ENCODE peak calls at places on chromosomes 1 and 21, in seven cellular contexts. W, R, I, J, S, L and G are unnamed samples.
A peak's percentile ranks its signal among the peaks of the same experiment; 100 is the strongest.

GRCh38 chr1:242467556-242468145 is 56.8 kb downstream of the PLD5 start:
- DNase-seq in W (no peak), R (peak; percentile 17), I (peak; percentile 26), J (peak; percentile 32), S (peak; percentile 43), L (peak; percentile 59), G (peak; percentile 17)

GRCh38 chr21:33268736-33269441 is 2.7 kb downstream of the IL10RB start:
- DNase-seq in W (peak; percentile 94), R (no peak), I (no peak), J (no peak), S (no peak), L (no peak), G (no peak)

GRCh38 chr1:190373705-190374336 is 103.8 kb downstream of the BRINP3 start:
- DNase-seq in W (no peak), R (no peak), I (no peak), J (no peak), S (no peak), L (no peak), G (no peak)

GRCh38 chr1:219329606-219330005 is 155.9 kb downstream of the LYPLAL1 start:
- DNase-seq in W (no peak), R (peak; percentile 14), I (no peak), J (no peak), S (peak; percentile 21), L (no peak), G (no peak)

GRCh38 chr1:233406339-233406960 is 78.9 kb downstream of the MAP3K21 start:
- DNase-seq in W (no peak), R (no peak), I (no peak), J (no peak), S (no peak), L (no peak), G (no peak)

GRCh38 chr1:51693420-51694144 is 76.7 kb downstream of the OSBPL9 start:
- DNase-seq in W (no peak), R (no peak), I (no peak), J (no peak), S (peak; percentile 43), L (no peak), G (no peak)

GRCh38 chr1:17287377-17287776 is 20.6 kb upstream of the PADI4 start:
- DNase-seq in W (no peak), R (no peak), I (peak; percentile 80), J (no peak), S (peak; percentile 87), L (no peak), G (peak; percentile 50)

GRCh38 chr1:87826639-87827345 is 498.1 kb downstream of the LMO4 start:
- DNase-seq in W (no peak), R (no peak), I (no peak), J (no peak), S (peak; percentile 83), L (no peak), G (no peak)

GRCh38 chr1:56968878-56969495 is 3.2 kb upstream of the C8B start:
- DNase-seq in W (no peak), R (no peak), I (no peak), J (no peak), S (no peak), L (no peak), G (no peak)

GRCh38 chr1:171990371-171990770 is 149.1 kb downstream of the DNM3 start:
- DNase-seq in W (no peak), R (no peak), I (no peak), J (no peak), S (no peak), L (no peak), G (no peak)

GRCh38 chr1:208127791-208128408 is 116.3 kb downstream of the PLXNA2 start:
- DNase-seq in W (no peak), R (no peak), I (no peak), J (no peak), S (no peak), L (no peak), G (no peak)